ENCODE peak calls at places on chromosomes 7 and 10, in six cellular contexts. B is fibroblast of mammary gland, R is upper lobe of left lung, G is stomach, D is transverse colon, J is GM06990. S is an unnamed sample.

GRCh38 chr10:121708921-121709625 is 110.8 kb upstream of the FGFR2 start:
- DNase-seq in B (no peak), R (peak), G (no peak), D (no peak), J (no peak), S (no peak)

GRCh38 chr7:131320603-131321002 is 7.1 kb upstream of the MKLN1 start:
- DNase-seq in B (no peak), R (no peak), G (no peak), D (no peak), J (no peak), S (no peak)

GRCh38 chr10:70440296-70441160 is 953 bp downstream of the NODAL start:
- DNase-seq in B (no peak), R (peak), G (no peak), D (no peak), J (no peak), S (no peak)

GRCh38 chr10:76117949-76118348 is 686.5 kb downstream of the LRMDA start:
- DNase-seq in B (peak), R (no peak), G (no peak), D (no peak), J (no peak), S (no peak)

GRCh38 chr7:151308791-151309190 is 32.8 kb upstream of the NUB1 start:
- DNase-seq in B (no peak), R (no peak), G (no peak), D (no peak), J (no peak), S (no peak)

GRCh38 chr7:5470167-5470532 is 46.5 kb upstream of the TNRC18 start:
- DNase-seq in B (no peak), R (peak), G (no peak), D (no peak), J (no peak), S (no peak)

GRCh38 chr7:80189638-80190037 is 55.0 kb downstream of the GNAI1 start:
- DNase-seq in B (no peak), R (no peak), G (no peak), D (no peak), J (no peak), S (no peak)

GRCh38 chr10:125177641-125178640 is 17.6 kb upstream of the CTBP2 start:
- DNase-seq in B (no peak), R (no peak), G (no peak), D (no peak), J (no peak), S (no peak)

GRCh38 chr7:102044984-102045673 is 227.7 kb downstream of the CUX1 start:
- DNase-seq in B (peak), R (peak), G (peak), D (no peak), J (no peak), S (peak)

GRCh38 chr10:129364949-129365348 is 102.1 kb upstream of the MGMT start:
- DNase-seq in B (no peak), R (no peak), G (no peak), D (no peak), J (no peak), S (no peak)

DNA sequence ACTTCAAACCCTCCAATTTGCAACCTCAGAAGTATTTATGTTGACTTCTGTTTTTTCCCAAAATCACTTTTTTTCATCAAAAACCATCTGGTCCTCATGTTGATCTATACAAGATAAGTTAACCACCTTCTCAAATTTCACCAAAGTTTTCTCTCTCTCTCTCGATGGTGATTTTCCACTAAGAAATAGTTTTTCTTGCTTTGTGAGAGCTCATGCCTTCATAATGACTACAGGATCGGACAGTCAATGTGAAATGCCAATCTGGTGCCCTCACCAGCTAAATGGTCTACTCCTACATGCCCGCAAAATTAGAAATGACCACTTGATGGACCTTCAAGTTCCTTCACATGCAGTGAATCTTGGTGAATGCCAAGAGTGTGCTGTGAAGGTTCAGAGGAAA is 40.4 kb downstream of the CNNM1 start:
- DNase-seq in B (no peak), R (no peak), G (no peak), D (no peak), J (no peak), S (no peak)
- TF ChIP-seq CTCF in B (no peak), R (no peak), G (no peak), D (no peak), J (no peak), S (no peak)

GRCh38 chr10:86349474-86349873 is 17.1 kb downstream of the GRID1 start:
- DNase-seq in B (no peak), R (no peak), G (no peak), D (no peak), J (no peak), S (no peak)
- TF ChIP-seq CTCF in B (peak), R (no peak), G (no peak), D (no peak), J (peak), S (peak)

GRCh38 chr10:44370731-44371248 is 14.1 kb downstream of the CXCL12 start:
- DNase-seq in B (no peak), R (no peak), G (no peak), D (no peak), J (no peak), S (no peak)

GRCh38 chr10:44374155-44374554 is 10.7 kb downstream of the CXCL12 start:
- DNase-seq in B (no peak), R (no peak), G (no peak), D (no peak), J (no peak), S (no peak)

GRCh38 chr10:44376504-44377099 is 8.3 kb downstream of the CXCL12 start:
- DNase-seq in B (no peak), R (no peak), G (no peak), D (no peak), J (no peak), S (no peak)

GRCh38 chr10:44372181-44372580 is 12.7 kb downstream of the CXCL12 start:
- DNase-seq in B (no peak), R (no peak), G (no peak), D (no peak), J (no peak), S (no peak)

GRCh38 chr10:44373341-44373995 is 11.4 kb downstream of the CXCL12 start:
- DNase-seq in B (no peak), R (peak), G (no peak), D (no peak), J (no peak), S (no peak)
- TF ChIP-seq CTCF in B (no peak), R (no peak), G (no peak), D (no peak), J (no peak), S (no peak)

GRCh38 chr7:103447073-103447960 is 1.3 kb upstream of the SLC26A5 start:
- DNase-seq in B (peak), R (no peak), G (peak), D (peak), J (peak), S (no peak)
- TF ChIP-seq CTCF in B (peak), R (peak), G (peak), D (peak), J (peak), S (peak)

GRCh38 chr7:45863715-45864114 is 9.2 kb downstream of the CCDC201 start:
- DNase-seq in B (no peak), R (no peak), G (no peak), D (no peak), J (no peak), S (no peak)
- TF ChIP-seq CTCF in B (peak), R (no peak), G (no peak), D (no peak), J (peak), S (peak)

GRCh38 chr10:44878704-44879530 is 32.2 kb upstream of the TMEM72 start:
- DNase-seq in B (peak), R (peak), G (peak), D (peak), J (peak), S (peak)
- TF ChIP-seq CTCF in B (no peak), R (no peak), G (no peak), D (no peak), J (no peak), S (peak)

GRCh38 chr7:141641876-141642275 is 60.1 kb downstream of the DENND11 start:
- DNase-seq in B (no peak), R (no peak), G (no peak), D (no peak), J (no peak), S (no peak)
- TF ChIP-seq CTCF in B (no peak), R (no peak), G (no peak), D (no peak), J (no peak), S (no peak)

GRCh38 chr10:63133056-63133786 is at the start of gene NRBF2:
- DNase-seq in B (peak), R (peak), G (peak), D (peak), J (peak), S (peak)
- TF ChIP-seq CTCF in B (peak), R (no peak), G (no peak), D (no peak), J (peak), S (peak)

GRCh38 chr10:96043157-96043894 is at the start of gene CCNJ:
- DNase-seq in B (peak), R (peak), G (peak), D (peak), J (peak), S (peak)
- TF ChIP-seq CTCF in B (no peak), R (no peak), G (no peak), D (no peak), J (peak), S (peak)